ENCODE peak calls at places on chromosomes 5 and 9, in seven cellular contexts. One of them, this sample, is unnamed.

GRCh38 chr9:94874316-94874715 is 147.8 kb downstream of the AOPEP start:
- DNase-seq in K562: no peak
- DNase-seq in HCT116: no peak
- DNase-seq in fibroblast of lung: peak; percentile 64
- DNase-seq in MM.1S: no peak
- DNase-seq in mesendoderm: no peak
- DNase-seq in IMR-90: peak; percentile 84
- DNase-seq in this sample: no peak

GRCh38 chr9:93897075-93897970 is 57.8 kb downstream of the BARX1 start:
- DNase-seq in K562: no peak
- DNase-seq in HCT116: no peak
- DNase-seq in fibroblast of lung: no peak
- DNase-seq in MM.1S: no peak
- DNase-seq in mesendoderm: no peak
- DNase-seq in IMR-90: no peak
- DNase-seq in this sample: no peak

GRCh38 chr9:113682297-113682771 is 193.8 kb upstream of the ZNF618 start:
- DNase-seq in K562: peak; percentile 72
- DNase-seq in HCT116: peak; percentile 83
- DNase-seq in fibroblast of lung: peak; percentile 92
- DNase-seq in MM.1S: peak; percentile 40
- DNase-seq in mesendoderm: peak; percentile 90
- DNase-seq in IMR-90: peak; percentile 90
- DNase-seq in this sample: peak; percentile 16

GRCh38 chr9:114571391-114571790 is 16.2 kb upstream of the ATP6V1G1 start:
- DNase-seq in K562: no peak
- DNase-seq in HCT116: no peak
- DNase-seq in fibroblast of lung: no peak
- DNase-seq in MM.1S: no peak
- DNase-seq in mesendoderm: no peak
- DNase-seq in IMR-90: no peak
- DNase-seq in this sample: no peak

GRCh38 chr9:77827104-77827784 is 179.1 kb upstream of the GNA14 start:
- DNase-seq in K562: peak; percentile 82
- DNase-seq in HCT116: no peak
- DNase-seq in fibroblast of lung: no peak
- DNase-seq in MM.1S: peak; percentile 86
- DNase-seq in mesendoderm: no peak
- DNase-seq in IMR-90: no peak
- DNase-seq in this sample: no peak

GRCh38 chr5:82058710-82059109 is 86.9 kb downstream of the ATG10 start:
- DNase-seq in K562: no peak
- DNase-seq in HCT116: no peak
- DNase-seq in fibroblast of lung: no peak
- DNase-seq in MM.1S: no peak
- DNase-seq in mesendoderm: no peak
- DNase-seq in IMR-90: peak; percentile 18
- DNase-seq in this sample: no peak

GRCh38 chr9:109440797-109441287 is 57.3 kb downstream of the PTPN3 start:
- DNase-seq in K562: peak; percentile 67
- DNase-seq in HCT116: peak; percentile 67
- DNase-seq in fibroblast of lung: peak; percentile 92
- DNase-seq in MM.1S: peak; percentile 85
- DNase-seq in mesendoderm: peak; percentile 93
- DNase-seq in IMR-90: peak; percentile 90
- DNase-seq in this sample: peak; percentile 75

GRCh38 chr9:109190151-109190550 is 23.1 kb upstream of the FRRS1L start:
- DNase-seq in K562: no peak
- DNase-seq in HCT116: no peak
- DNase-seq in fibroblast of lung: no peak
- DNase-seq in MM.1S: no peak
- DNase-seq in mesendoderm: peak; percentile 30
- DNase-seq in IMR-90: peak; percentile 42
- DNase-seq in this sample: no peak

GRCh38 chr5:42338136-42338535 is 85.1 kb upstream of the GHR start:
- DNase-seq in K562: no peak
- DNase-seq in HCT116: no peak
- DNase-seq in fibroblast of lung: no peak
- DNase-seq in MM.1S: no peak
- DNase-seq in mesendoderm: no peak
- DNase-seq in IMR-90: no peak
- DNase-seq in this sample: no peak

GRCh38 chr9:136327313-136327971 is at the start of gene GPSM1:
- DNase-seq in K562: peak; percentile 75
- DNase-seq in HCT116: no peak
- DNase-seq in fibroblast of lung: peak; percentile 74
- DNase-seq in MM.1S: no peak
- DNase-seq in mesendoderm: no peak
- DNase-seq in IMR-90: peak; percentile 58
- DNase-seq in this sample: no peak

GRCh38 chr5:112189328-112189840 is 229.7 kb downstream of the EPB41L4A start:
- DNase-seq in K562: no peak
- DNase-seq in HCT116: no peak
- DNase-seq in fibroblast of lung: no peak
- DNase-seq in MM.1S: no peak
- DNase-seq in mesendoderm: no peak
- DNase-seq in IMR-90: no peak
- DNase-seq in this sample: no peak

GRCh38 chr5:180628211-180628610 is 21.2 kb downstream of the FLT4 start:
- DNase-seq in K562: no peak
- DNase-seq in HCT116: no peak
- DNase-seq in fibroblast of lung: no peak
- DNase-seq in MM.1S: no peak
- DNase-seq in mesendoderm: no peak
- DNase-seq in IMR-90: no peak
- DNase-seq in this sample: no peak

GRCh38 chr9:110030632-110031031 is 177.3 kb downstream of the C9orf152 start:
- DNase-seq in K562: no peak
- DNase-seq in HCT116: no peak
- DNase-seq in fibroblast of lung: peak; percentile 25
- DNase-seq in MM.1S: no peak
- DNase-seq in mesendoderm: no peak
- DNase-seq in IMR-90: peak; percentile 66
- DNase-seq in this sample: no peak

GRCh38 chr9:83964973-83965349 is 15.1 kb downstream of the HNRNPK start:
- DNase-seq in K562: no peak
- DNase-seq in HCT116: no peak
- DNase-seq in fibroblast of lung: peak; percentile 50
- DNase-seq in MM.1S: no peak
- DNase-seq in mesendoderm: no peak
- DNase-seq in IMR-90: peak; percentile 41
- DNase-seq in this sample: no peak

GRCh38 chr5:10192309-10192708 is 57.4 kb downstream of the ATPSCKMT start:
- DNase-seq in K562: no peak
- DNase-seq in HCT116: no peak
- DNase-seq in fibroblast of lung: peak; percentile 61
- DNase-seq in MM.1S: no peak
- DNase-seq in mesendoderm: no peak
- DNase-seq in IMR-90: peak; percentile 84
- DNase-seq in this sample: no peak

GRCh38 chr9:73073337-73074175 is 78.1 kb upstream of the ANXA1 start:
- DNase-seq in K562: no peak
- DNase-seq in HCT116: no peak
- DNase-seq in fibroblast of lung: no peak
- DNase-seq in MM.1S: no peak
- DNase-seq in mesendoderm: no peak
- DNase-seq in IMR-90: no peak
- DNase-seq in this sample: no peak

GRCh38 chr5:9686211-9686610 is 56.1 kb upstream of the TAS2R1 start:
- DNase-seq in K562: no peak
- DNase-seq in HCT116: no peak
- DNase-seq in fibroblast of lung: peak; percentile 28
- DNase-seq in MM.1S: no peak
- DNase-seq in mesendoderm: no peak
- DNase-seq in IMR-90: peak; percentile 83
- DNase-seq in this sample: no peak

GRCh38 chr5:32388429-32389111 is 56.0 kb downstream of the ZFR start:
- DNase-seq in K562: no peak
- DNase-seq in HCT116: no peak
- DNase-seq in fibroblast of lung: peak; percentile 74
- DNase-seq in MM.1S: no peak
- DNase-seq in mesendoderm: no peak
- DNase-seq in IMR-90: peak; percentile 79
- DNase-seq in this sample: no peak

GRCh38 chr5:154309805-154310204 is 119.3 kb downstream of the GALNT10 start:
- DNase-seq in K562: no peak
- DNase-seq in HCT116: no peak
- DNase-seq in fibroblast of lung: no peak
- DNase-seq in MM.1S: no peak
- DNase-seq in mesendoderm: no peak
- DNase-seq in IMR-90: no peak
- DNase-seq in this sample: no peak

GRCh38 chr9:131546336-131547084 is 1.2 kb downstream of the PRRT1B start:
- DNase-seq in K562: no peak
- DNase-seq in HCT116: no peak
- DNase-seq in fibroblast of lung: no peak
- DNase-seq in MM.1S: no peak
- DNase-seq in mesendoderm: peak; percentile 89
- DNase-seq in IMR-90: peak; percentile 12
- DNase-seq in this sample: no peak

GRCh38 chr5:74935752-74936091 is 69.5 kb upstream of the FAM169A start:
- DNase-seq in K562: no peak
- DNase-seq in HCT116: no peak
- DNase-seq in fibroblast of lung: no peak
- DNase-seq in MM.1S: no peak
- DNase-seq in mesendoderm: no peak
- DNase-seq in IMR-90: no peak
- DNase-seq in this sample: no peak

GRCh38 chr5:39055760-39056393 is 18.3 kb downstream of the RICTOR start:
- DNase-seq in K562: no peak
- DNase-seq in HCT116: no peak
- DNase-seq in fibroblast of lung: no peak
- DNase-seq in MM.1S: no peak
- DNase-seq in mesendoderm: no peak
- DNase-seq in IMR-90: no peak
- DNase-seq in this sample: no peak

GRCh38 chr5:33936004-33936380 is 194 bp upstream of the RXFP3 start:
- DNase-seq in K562: peak; percentile 48
- DNase-seq in HCT116: no peak
- DNase-seq in fibroblast of lung: peak; percentile 68
- DNase-seq in MM.1S: peak; percentile 21
- DNase-seq in mesendoderm: peak; percentile 77
- DNase-seq in IMR-90: peak; percentile 54
- DNase-seq in this sample: no peak

GRCh38 chr5:109242518-109242917 is 167.3 kb downstream of the PJA2 start:
- DNase-seq in K562: no peak
- DNase-seq in HCT116: no peak
- DNase-seq in fibroblast of lung: no peak
- DNase-seq in MM.1S: peak; percentile 44
- DNase-seq in mesendoderm: no peak
- DNase-seq in IMR-90: no peak
- DNase-seq in this sample: no peak

GRCh38 chr5:41161271-41161670 is 52.1 kb downstream of the C6 start:
- DNase-seq in K562: no peak
- DNase-seq in HCT116: no peak
- DNase-seq in fibroblast of lung: peak; percentile 6
- DNase-seq in MM.1S: no peak
- DNase-seq in mesendoderm: no peak
- DNase-seq in IMR-90: peak; percentile 77
- DNase-seq in this sample: no peak

GRCh38 chr9:134045841-134046544 is 20.7 kb downstream of the BRD3OS start:
- DNase-seq in K562: no peak
- DNase-seq in HCT116: no peak
- DNase-seq in fibroblast of lung: no peak
- DNase-seq in MM.1S: no peak
- DNase-seq in mesendoderm: no peak
- DNase-seq in IMR-90: no peak
- DNase-seq in this sample: no peak
- H3K9ac ChIP-seq in K562: no peak overlapping the region
- H3K9ac ChIP-seq in HCT116: no peak overlapping the region
- H3K9ac ChIP-seq in fibroblast of lung: no peak overlapping the region
- H3K9ac ChIP-seq in MM.1S: no peak overlapping the region
- H3K9ac ChIP-seq in mesendoderm: no peak overlapping the region
- H3K9ac ChIP-seq in IMR-90: no peak overlapping the region
- H3K9ac ChIP-seq in this sample: no peak overlapping the region

DNA sequence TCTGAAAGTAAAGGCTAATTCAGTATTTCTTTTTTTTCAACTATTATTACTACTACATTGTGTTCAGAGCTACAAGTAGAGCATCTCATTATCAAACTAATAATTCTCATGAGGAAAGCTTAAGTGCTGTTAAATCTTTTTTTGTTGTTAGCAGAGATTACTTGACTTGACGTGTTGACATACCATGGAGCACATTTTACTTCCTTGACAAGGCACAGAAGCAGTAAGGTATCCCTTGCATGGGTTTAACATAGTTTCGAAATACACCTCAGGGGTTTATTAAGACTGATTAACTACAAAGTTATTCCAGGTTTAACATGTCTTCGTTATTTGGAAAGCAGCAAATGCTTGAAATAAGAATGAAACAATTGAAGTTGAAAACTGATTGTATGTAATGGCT is 7.0 kb downstream of the SPDL1 start:
- DNase-seq in K562: no peak
- DNase-seq in HCT116: no peak
- DNase-seq in fibroblast of lung: no peak
- DNase-seq in MM.1S: no peak
- DNase-seq in mesendoderm: no peak
- DNase-seq in IMR-90: no peak
- DNase-seq in this sample: no peak
- H3K27ac ChIP-seq in K562: no peak overlapping the region
- H3K27ac ChIP-seq in HCT116: no peak overlapping the region
- H3K27ac ChIP-seq in fibroblast of lung: no peak overlapping the region
- H3K27ac ChIP-seq in MM.1S: no peak overlapping the region
- H3K27ac ChIP-seq in mesendoderm: no peak overlapping the region
- H3K27ac ChIP-seq in IMR-90: no peak overlapping the region
- H3K27ac ChIP-seq in this sample: no peak overlapping the region

GRCh38 chr5:157212307-157212706 is 31.7 kb downstream of the ITK start:
- DNase-seq in K562: no peak
- DNase-seq in HCT116: no peak
- DNase-seq in fibroblast of lung: no peak
- DNase-seq in MM.1S: no peak
- DNase-seq in mesendoderm: no peak
- DNase-seq in IMR-90: no peak
- DNase-seq in this sample: no peak

GRCh38 chr5:157215143-157215825 is 34.6 kb downstream of the ITK start:
- DNase-seq in K562: no peak
- DNase-seq in HCT116: no peak
- DNase-seq in fibroblast of lung: no peak
- DNase-seq in MM.1S: no peak
- DNase-seq in mesendoderm: no peak
- DNase-seq in IMR-90: no peak
- DNase-seq in this sample: no peak

GRCh38 chr5:157214399-157214798 is 33.8 kb downstream of the ITK start:
- DNase-seq in K562: no peak
- DNase-seq in HCT116: no peak
- DNase-seq in fibroblast of lung: no peak
- DNase-seq in MM.1S: no peak
- DNase-seq in mesendoderm: no peak
- DNase-seq in IMR-90: no peak
- DNase-seq in this sample: no peak

GRCh38 chr5:157215826-157216167 is 35.2 kb downstream of the ITK start:
- DNase-seq in K562: peak; percentile 3
- DNase-seq in HCT116: no peak
- DNase-seq in fibroblast of lung: no peak
- DNase-seq in MM.1S: no peak
- DNase-seq in mesendoderm: peak; percentile 45
- DNase-seq in IMR-90: no peak
- DNase-seq in this sample: no peak

GRCh38 chr5:157213527-157214243 is 33.0 kb downstream of the ITK start:
- DNase-seq in K562: no peak
- DNase-seq in HCT116: no peak
- DNase-seq in fibroblast of lung: no peak
- DNase-seq in MM.1S: no peak
- DNase-seq in mesendoderm: no peak
- DNase-seq in IMR-90: no peak
- DNase-seq in this sample: no peak
- H3K36me3 ChIP-seq in K562: no peaks in the 10 kb centered on the region
- H3K36me3 ChIP-seq in HCT116: no peaks in the 10 kb centered on the region
- H3K36me3 ChIP-seq in fibroblast of lung: no peaks in the 10 kb centered on the region
- H3K36me3 ChIP-seq in MM.1S: no peaks in the 10 kb centered on the region
- H3K36me3 ChIP-seq in mesendoderm: no peaks in the 10 kb centered on the region
- H3K36me3 ChIP-seq in IMR-90: no peaks in the 10 kb centered on the region
- H3K36me3 ChIP-seq in this sample: no peaks in the 10 kb centered on the region

GRCh38 chr5:54148062-54148461 is 162.3 kb downstream of the ARL15 start:
- DNase-seq in K562: no peak
- DNase-seq in HCT116: no peak
- DNase-seq in fibroblast of lung: peak; percentile 45
- DNase-seq in MM.1S: no peak
- DNase-seq in mesendoderm: no peak
- DNase-seq in IMR-90: peak; percentile 12
- DNase-seq in this sample: no peak
- H3K9ac ChIP-seq in K562: no peak overlapping the region
- H3K9ac ChIP-seq in HCT116: no peak overlapping the region
- H3K9ac ChIP-seq in fibroblast of lung: no peak overlapping the region
- H3K9ac ChIP-seq in MM.1S: no peak overlapping the region
- H3K9ac ChIP-seq in mesendoderm: no peak overlapping the region
- H3K9ac ChIP-seq in IMR-90: no peak overlapping the region
- H3K9ac ChIP-seq in this sample: no peak overlapping the region

This sample was measured in SK-N-MC.